ENCODE peak calls at places on chromosomes 16 and 17, in eight cellular contexts. J, S, F, E, P, M, I and W are unnamed samples.

GRCh38 chr17:58032691-58033415 is 25.8 kb upstream of the SRSF1 start:
- DNase-seq in P (no peak), M (no peak), E (no peak), F (no peak), I (no peak), J (no peak), S (no peak), W (no peak)

GRCh38 chr16:68644715-68645493 is at the start of gene CDH3:
- DNase-seq in S (no peak), J (peak), E (no peak), M (no peak), P (peak), I (no peak), F (no peak), W (no peak)

GRCh38 chr17:4187076-4187475 is 44.1 kb downstream of the CYB5D2 start:
- DNase-seq in P (peak), F (no peak), I (no peak), E (no peak), J (no peak), M (no peak), S (no peak), W (no peak)

GRCh38 chr16:51431517-51432241 is 280.6 kb upstream of the SALL1 start:
- DNase-seq in F (peak), P (peak), S (peak), E (peak), M (no peak), I (no peak), J (no peak), W (peak)

GRCh38 chr16:17313085-17313611 is 157.6 kb downstream of the XYLT1 start:
- DNase-seq in S (no peak), I (peak), M (peak), P (no peak), E (no peak), F (peak), J (no peak), W (no peak)

GRCh38 chr17:22569459-22570143 is 877.3 kb downstream of the KCNJ18 start:
- DNase-seq in F (no peak), P (no peak), I (no peak), M (no peak), S (no peak), E (no peak), J (no peak), W (no peak)

GRCh38 chr17:81217531-81217930 is 5.2 kb downstream of the CEP131 start:
- DNase-seq in J (no peak), P (no peak), M (no peak), I (no peak), E (no peak), F (no peak), S (no peak), W (no peak)

GRCh38 chr17:65222216-65222738 is 85.1 kb downstream of the RGS9 start:
- DNase-seq in I (no peak), J (no peak), M (no peak), F (peak), E (no peak), P (no peak), S (no peak), W (no peak)

GRCh38 chr17:72090108-72090507 is 30.7 kb upstream of the SOX9 start:
- DNase-seq in I (no peak), P (no peak), J (no peak), F (peak), S (no peak), E (no peak), M (no peak), W (no peak)

GRCh38 chr17:19510903-19511302 is 22.8 kb upstream of the SLC47A1 start:
- DNase-seq in S (no peak), J (no peak), M (no peak), F (no peak), I (peak), E (no peak), P (no peak), W (no peak)

GRCh38 chr17:41442772-41443171 is 2.0 kb upstream of the KRT38 start:
- DNase-seq in J (no peak), S (no peak), I (no peak), E (no peak), F (no peak), M (no peak), P (no peak), W (no peak)

GRCh38 chr16:68447721-68448359 is 468 bp downstream of the SMPD3 start:
- DNase-seq in M (no peak), P (no peak), J (no peak), E (no peak), I (no peak), S (no peak), F (no peak), W (no peak)

GRCh38 chr16:67431805-67432476 is 1.0 kb downstream of the HSD11B2 start:
- DNase-seq in J (no peak), P (no peak), F (no peak), E (no peak), I (no peak), S (no peak), M (no peak), W (no peak)

GRCh38 chr16:78509965-78510364 is 410.5 kb downstream of the WWOX start:
- DNase-seq in I (no peak), E (no peak), P (no peak), S (no peak), F (no peak), J (no peak), M (no peak), W (no peak)

GRCh38 chr17:56026894-56027293 is 126.4 kb upstream of the ANKFN1 start:
- DNase-seq in M (no peak), F (no peak), E (no peak), J (no peak), I (no peak), S (no peak), P (no peak), W (no peak)

GRCh38 chr17:8746501-8747236 is 2.0 kb upstream of the CCDC42 start:
- DNase-seq in E (no peak), P (no peak), F (no peak), J (no peak), S (no peak), M (no peak), I (no peak), W (no peak)

GRCh38 chr17:12514596-12514995 is 151.1 kb upstream of the MYOCD start:
- DNase-seq in J (no peak), P (no peak), S (no peak), M (no peak), E (no peak), I (no peak), F (no peak), W (no peak)

GRCh38 chr16:55146939-55147338 is 177.1 kb upstream of the IRX6 start:
- DNase-seq in M (no peak), P (no peak), J (no peak), E (no peak), F (no peak), I (no peak), S (no peak), W (no peak)

GRCh38 chr16:31271621-31272190 is 11.9 kb downstream of the ITGAM start:
- DNase-seq in P (no peak), I (no peak), E (no peak), F (no peak), S (no peak), J (no peak), M (no peak), W (no peak)

GRCh38 chr16:29835926-29836325 is 15.7 kb downstream of the MVP start:
- DNase-seq in I (no peak), J (no peak), P (no peak), E (no peak), S (no peak), F (no peak), M (no peak), W (no peak)

GRCh38 chr16:27924411-27925118 is 138.9 kb downstream of the GSG1L start:
- DNase-seq in S (no peak), E (no peak), P (no peak), M (no peak), I (no peak), J (no peak), F (no peak), W (no peak)

GRCh38 chr17:1011760-1012735 is 15.1 kb downstream of the TIMM22 start:
- DNase-seq in J (no peak), E (no peak), F (no peak), P (no peak), M (no peak), S (no peak), I (no peak), W (no peak)

GRCh38 chr17:62750502-62751349 is 57.4 kb downstream of the MARCHF10 start:
- DNase-seq in F (no peak), E (no peak), J (no peak), P (peak), S (no peak), I (no peak), M (no peak), W (no peak)

GRCh38 chr16:82070656-82071369 is 35.8 kb downstream of the HSD17B2 start:
- DNase-seq in M (no peak), S (peak), I (no peak), E (peak), F (no peak), J (no peak), P (peak), W (no peak)

GRCh38 chr17:35537569-35538209 is at the start of gene SLFN12L:
- DNase-seq in M (no peak), P (no peak), J (no peak), I (no peak), S (no peak), F (no peak), E (no peak), W (no peak)

GRCh38 chr17:43671075-43671692 is 9.5 kb upstream of the MEOX1 start:
- DNase-seq in P (no peak), F (peak), J (no peak), E (no peak), M (peak), S (no peak), I (no peak), W (no peak)

GRCh38 chr16:31528726-31529397 is 1.2 kb downstream of the AHSP start:
- DNase-seq in M (no peak), J (no peak), P (no peak), F (no peak), I (no peak), E (no peak), S (no peak), W (no peak)

GRCh38 chr16:31505483-31505882 is 2.7 kb downstream of the RUSF1 start:
- DNase-seq in E (no peak), I (no peak), F (no peak), S (no peak), J (no peak), P (no peak), M (no peak), W (no peak)

GRCh38 chr17:30573603-30574175 is 96.5 kb downstream of the GOSR1 start:
- DNase-seq in E (no peak), M (no peak), J (no peak), F (no peak), I (no peak), P (no peak), S (no peak), W (no peak)

GRCh38 chr17:21460358-21460757 is 84.2 kb downstream of the KCNJ12 start:
- DNase-seq in P (no peak), I (no peak), E (no peak), F (no peak), S (no peak), M (no peak), J (no peak), W (no peak)

GRCh38 chr17:70520447-70520846 is 351.1 kb downstream of the KCNJ2 start:
- DNase-seq in J (no peak), E (no peak), F (no peak), S (no peak), I (no peak), M (no peak), P (no peak), W (no peak)

GRCh38 chr16:3935921-3936320 is 55.4 kb upstream of the CREBBP start:
- DNase-seq in P (no peak), J (no peak), I (peak), M (no peak), E (no peak), F (no peak), S (no peak), W (no peak)

GRCh38 chr17:67414559-67414958 is 37.5 kb downstream of the PITPNC1 start:
- DNase-seq in P (no peak), I (no peak), S (no peak), F (no peak), J (no peak), M (no peak), E (no peak), W (no peak)

GRCh38 chr17:80673152-80673920 is 128.7 kb downstream of the RPTOR start:
- DNase-seq in I (no peak), S (no peak), J (no peak), P (no peak), F (no peak), E (no peak), M (no peak), W (no peak)

GRCh38 chr16:29765167-29766032 is 12.7 kb upstream of the ZG16 start:
- DNase-seq in P (no peak), M (no peak), I (no peak), E (no peak), J (no peak), F (no peak), S (no peak), W (no peak)

GRCh38 chr17:57102122-57102521 is 17.1 kb downstream of the AKAP1 start:
- DNase-seq in M (no peak), F (no peak), P (no peak), I (no peak), E (no peak), S (no peak), J (no peak), W (no peak)

GRCh38 chr16:53219795-53220194 is 165.0 kb downstream of the CHD9 start:
- DNase-seq in F (no peak), S (no peak), J (no peak), I (no peak), M (no peak), E (no peak), P (no peak), W (no peak)
- H3K4me3 ChIP-seq in F (no peak), S (no peak), J (no peak), I (no peak), M (no peak), E (no peak), P (no peak), W (no peak)

DNA sequence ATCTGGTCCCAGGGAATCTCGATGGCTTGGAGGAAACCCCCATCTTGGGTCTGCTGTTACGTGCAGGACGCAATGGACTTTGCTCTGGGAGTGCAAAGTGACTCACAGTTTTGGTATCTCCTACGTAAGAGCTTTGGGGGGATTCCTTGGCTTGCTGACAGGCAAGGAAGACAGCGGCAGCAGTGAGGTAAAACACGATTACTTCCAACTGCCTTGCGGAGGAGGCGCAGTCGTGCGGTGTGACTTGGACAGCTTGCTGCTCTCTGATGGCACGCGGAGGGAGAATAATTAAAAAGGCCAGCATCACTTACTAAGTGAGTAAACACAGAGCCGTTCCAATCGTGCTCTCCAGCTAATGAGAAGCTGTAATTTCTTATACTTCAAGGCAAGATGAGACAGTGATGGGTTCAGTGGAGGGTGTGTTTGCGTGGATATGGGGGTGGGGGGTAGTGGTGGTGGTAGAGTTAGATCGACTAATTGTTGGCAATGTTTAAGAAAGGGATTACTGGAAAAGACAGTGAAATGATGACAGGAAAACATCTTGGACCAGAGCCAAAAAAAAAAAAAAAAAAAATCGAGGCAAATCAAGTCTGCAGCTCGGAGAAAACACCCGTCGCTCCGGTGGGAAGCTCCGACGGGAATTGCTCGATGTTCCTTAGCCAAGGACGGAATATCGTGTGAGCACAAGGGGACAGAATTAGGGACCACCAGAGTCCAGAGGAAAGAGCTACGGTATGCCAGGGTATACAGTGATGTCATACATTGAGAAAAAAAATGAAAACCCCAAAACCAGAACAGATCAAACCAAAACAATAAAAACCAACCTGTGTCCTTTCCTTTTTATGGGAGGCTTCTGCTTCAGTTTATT is 184.9 kb upstream of the ZFHX3 start:
- DNase-seq in I (peak), F (peak), E (peak), J (no peak), M (peak), P (no peak), S (peak), W (peak)
- H3K4me3 ChIP-seq in I (peak), F (no peak), E (peak), J (peak), M (peak), P (no peak), S (peak), W (no peak)

GRCh38 chr16:84677017-84677803 is 22.6 kb upstream of the USP10 start:
- DNase-seq in I (peak), J (no peak), E (no peak), M (no peak), F (no peak), P (no peak), S (no peak), W (no peak)
- H3K4me3 ChIP-seq in I (no peak), J (no peak), E (no peak), M (no peak), F (no peak), P (no peak), S (no peak), W (no peak)

DNA sequence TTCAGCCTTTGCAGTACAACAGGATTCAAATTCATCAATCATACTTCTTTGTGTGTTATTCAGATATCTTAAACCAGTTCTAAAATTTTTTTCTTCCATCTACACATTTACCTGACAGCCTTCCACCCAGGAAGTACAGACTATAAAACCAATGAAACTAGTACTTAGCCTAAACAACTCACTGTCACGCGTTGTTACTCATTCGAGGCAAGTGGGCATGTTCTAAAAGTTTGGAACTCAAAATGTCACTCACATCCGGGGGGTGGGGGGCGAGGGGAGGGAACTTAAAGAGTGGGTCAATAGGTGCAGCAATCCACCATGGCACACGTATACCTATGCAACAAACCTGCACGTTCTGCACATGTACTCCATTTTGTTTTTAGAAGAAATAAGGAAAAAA is 90.4 kb upstream of the PLEKHM1 start:
- DNase-seq in F (no peak), S (no peak), J (no peak), P (no peak), M (no peak), E (no peak), I (no peak), W (no peak)
- H3K4me3 ChIP-seq in F (no peak), S (no peak), J (no peak), P (no peak), M (no peak), E (no peak), I (no peak), W (no peak)

DNA sequence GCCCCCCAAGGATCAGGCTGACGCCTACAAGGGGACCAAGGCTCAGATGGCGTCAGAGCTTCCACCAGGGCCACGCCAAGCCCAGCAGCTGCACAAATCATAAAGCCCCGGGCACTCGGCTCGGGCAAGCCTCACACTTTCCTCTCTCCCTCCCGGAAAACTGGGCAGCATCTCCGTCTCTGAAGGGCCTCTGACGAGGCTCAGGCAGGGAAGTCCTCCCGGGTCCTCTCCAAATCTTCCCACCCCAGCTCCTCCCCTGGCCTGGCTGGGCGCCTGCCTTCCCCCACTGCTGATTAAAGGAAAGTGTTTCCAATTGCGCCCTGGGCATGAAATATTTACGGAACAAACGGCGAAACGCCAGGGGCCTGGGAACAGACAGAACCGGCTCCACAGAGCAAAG is 38.5 kb downstream of the PIEZO1 start:
- DNase-seq in S (no peak), J (no peak), E (no peak), I (peak), M (peak), P (no peak), F (no peak), W (no peak)
- H3K4me3 ChIP-seq in S (no peak), J (no peak), E (no peak), I (no peak), M (no peak), P (no peak), F (no peak), W (no peak)